ENCODE peak calls at places on chromosomes 7 and 10, in five cellular contexts. N is cardiac muscle cell, C is heart right ventricle, L is AG10803, U is AG04450. E is an unnamed sample.

GRCh38 chr7:105652359-105652993 is 71.2 kb upstream of the EFCAB10 start:
- DNase-seq in U (peak), C (peak), L (peak), N (peak), E (peak)

GRCh38 chr7:141045126-141045841 is 28.6 kb upstream of the TMEM178B start:
- DNase-seq in U (no peak), L (peak), N (no peak), C (no peak), E (peak)

GRCh38 chr7:111903797-111904196 is 302.4 kb downstream of the DOCK4 start:
- DNase-seq in U (no peak), L (no peak), N (no peak), C (no peak), E (no peak)

GRCh38 chr10:23994459-23995046 is 214.4 kb upstream of the KIAA1217 start:
- DNase-seq in L (peak), N (peak), U (peak), C (peak), E (peak)

GRCh38 chr10:78774999-78775711 is 293.6 kb upstream of the ZMIZ1 start:
- DNase-seq in L (no peak), U (peak), N (peak), C (no peak), E (peak)

GRCh38 chr7:158428131-158428841 is 159.3 kb downstream of the PTPRN2 start:
- DNase-seq in U (no peak), N (no peak), C (no peak), L (no peak), E (no peak)

GRCh38 chr7:96321041-96321669 is 743 bp downstream of the SLC25A13 start:
- DNase-seq in L (peak), N (peak), U (peak), C (peak), E (peak)

GRCh38 chr10:34124522-34125035 is 690.5 kb downstream of the PARD3 start:
- DNase-seq in C (no peak), N (peak), U (no peak), L (peak), E (no peak)

GRCh38 chr10:13414137-13414536 is 66.0 kb upstream of the SEPHS1 start:
- DNase-seq in N (no peak), L (no peak), U (no peak), C (no peak), E (no peak)

GRCh38 chr7:20993693-20994092 is 207.0 kb upstream of the SP8 start:
- DNase-seq in N (no peak), L (no peak), U (no peak), C (no peak), E (no peak)

GRCh38 chr7:18086165-18087030 is 58.8 kb upstream of the PRPS1L1 start:
- DNase-seq in L (no peak), N (peak), C (peak), U (no peak), E (no peak)

GRCh38 chr10:77984986-77985385 is 44.3 kb downstream of the POLR3A start:
- DNase-seq in C (no peak), N (no peak), L (no peak), U (no peak), E (no peak)

GRCh38 chr7:121120921-121121320 is 132.4 kb downstream of the CPED1 start:
- DNase-seq in U (no peak), N (no peak), C (no peak), L (no peak), E (no peak)

GRCh38 chr10:74704629-74705360 is 121.6 kb upstream of the KAT6B start:
- DNase-seq in L (peak), N (no peak), C (no peak), U (no peak), E (peak)

GRCh38 chr7:32163141-32163806 is 93.1 kb upstream of the PDE1C start:
- DNase-seq in L (peak), N (peak), U (no peak), C (peak), E (peak)

GRCh38 chr7:157414702-157415096 is 77.9 kb downstream of the DNAJB6 start:
- DNase-seq in U (no peak), L (no peak), C (no peak), N (no peak), E (no peak)

GRCh38 chr7:74307738-74308505 is 18.7 kb downstream of the CLIP2 start:
- DNase-seq in U (no peak), L (no peak), N (no peak), C (no peak), E (no peak)

GRCh38 chr7:74318043-74318442 is 28.8 kb downstream of the CLIP2 start:
- DNase-seq in C (no peak), N (no peak), U (no peak), L (no peak), E (no peak)

GRCh38 chr7:74317146-74317782 is 28.1 kb downstream of the CLIP2 start:
- DNase-seq in C (no peak), U (no peak), L (no peak), N (no peak), E (no peak)

GRCh38 chr7:74311305-74311744 is 22.1 kb downstream of the CLIP2 start:
- DNase-seq in N (no peak), C (no peak), U (no peak), L (no peak), E (no peak)

GRCh38 chr7:74312418-74313021 is 23.3 kb downstream of the CLIP2 start:
- DNase-seq in N (no peak), U (no peak), L (no peak), C (no peak), E (no peak)
- H3K4me3 ChIP-seq in N (no peak), U (no peak), L (no peak), C (no peak), E (no peak)

DNA sequence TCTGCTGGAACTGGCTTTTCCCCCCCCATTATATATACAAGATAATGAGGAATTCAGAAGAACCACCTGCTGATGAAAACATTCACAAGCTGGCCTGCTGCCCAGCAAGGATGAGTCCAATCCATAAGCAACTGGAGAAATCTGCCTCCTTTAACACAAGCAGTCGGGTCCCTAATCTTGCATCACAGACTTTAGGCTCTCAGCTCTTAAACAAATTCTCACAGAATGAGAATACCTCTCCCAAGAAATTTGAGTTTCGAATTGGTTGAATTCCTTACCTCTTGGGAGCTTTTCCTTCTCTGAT is 44.5 kb downstream of the MTERF1 start:
- DNase-seq in U (peak), L (peak), N (peak), C (no peak), E (peak)
- H3K4me3 ChIP-seq in U (no peak), L (no peak), N (no peak), C (no peak), E (no peak)

GRCh38 chr10:96089116-96089515 is 41.0 kb upstream of the ZNF518A start:
- DNase-seq in C (no peak), L (no peak), N (no peak), U (no peak), E (no peak)

GRCh38 chr10:96093948-96094347 is 36.1 kb upstream of the ZNF518A start:
- DNase-seq in N (no peak), C (no peak), L (no peak), U (no peak), E (no peak)

GRCh38 chr10:96090463-96090800 is 39.7 kb upstream of the ZNF518A start:
- DNase-seq in C (no peak), L (no peak), U (no peak), N (no peak), E (no peak)

GRCh38 chr10:96092999-96093767 is 36.9 kb upstream of the ZNF518A start:
- DNase-seq in L (no peak), N (no peak), U (no peak), C (no peak), E (no peak)

GRCh38 chr10:96089670-96090462 is 40.2 kb upstream of the ZNF518A start:
- DNase-seq in L (peak), N (peak), C (peak), U (peak), E (peak)
- H3K4me3 ChIP-seq in L (peak), N (no peak), C (peak), U (peak), E (peak)

DNA sequence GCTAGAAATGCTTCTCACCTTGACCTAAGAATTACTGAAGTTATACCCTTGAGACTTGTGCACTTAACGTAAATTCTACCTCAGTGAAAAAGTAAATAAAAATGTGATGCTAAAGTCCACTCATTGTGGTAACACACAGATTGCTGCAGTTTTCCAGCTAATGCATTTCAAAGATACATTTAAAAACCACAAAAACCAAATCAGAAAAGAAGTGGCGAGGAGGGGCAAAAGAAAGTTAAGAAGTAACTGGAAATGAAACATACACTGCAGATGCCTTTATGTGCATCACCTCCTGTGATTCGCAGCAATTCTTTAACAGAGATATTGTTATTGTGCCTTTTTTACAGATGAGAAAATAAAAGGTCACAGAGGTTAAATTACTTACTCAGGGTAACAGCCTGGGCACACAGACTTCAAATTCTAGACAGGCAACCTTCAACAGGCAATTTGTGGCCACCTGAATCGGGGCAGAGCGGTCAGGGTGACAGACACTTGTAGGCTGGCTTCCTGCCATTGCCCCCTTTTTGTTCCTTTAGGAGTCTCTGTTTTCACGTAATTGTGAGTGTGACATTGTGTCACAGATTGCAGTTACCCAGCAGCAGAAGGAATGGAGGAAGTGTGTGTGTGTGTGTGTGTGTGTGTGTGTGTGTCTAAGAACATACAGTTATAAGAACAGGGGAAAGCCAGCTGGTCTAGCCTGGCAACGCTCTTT is 1.9 kb downstream of the WIPF3 start:
- DNase-seq in U (no peak), N (no peak), L (no peak), C (no peak), E (no peak)
- H3K4me3 ChIP-seq in U (no peak), N (no peak), L (no peak), C (peak), E (no peak)

GRCh38 chr7:2811476-2812118 is 32.5 kb downstream of the GNA12 start:
- DNase-seq in U (no peak), C (peak), N (peak), L (no peak), E (no peak)
- H3K4me3 ChIP-seq in U (no peak), C (peak), N (no peak), L (no peak), E (no peak)

GRCh38 chr10:93299606-93300353 is 182.4 kb downstream of the MYOF start:
- DNase-seq in C (no peak), N (no peak), L (peak), U (peak), E (no peak)
- H3K4me3 ChIP-seq in C (no peak), N (no peak), L (no peak), U (no peak), E (peak)

GRCh38 chr7:47580175-47580701 is 1.7 kb downstream of the TNS3 start:
- DNase-seq in N (peak), L (no peak), C (no peak), U (no peak), E (no peak)
- H3K4me3 ChIP-seq in N (no peak), L (peak), C (peak), U (peak), E (peak)

DNA sequence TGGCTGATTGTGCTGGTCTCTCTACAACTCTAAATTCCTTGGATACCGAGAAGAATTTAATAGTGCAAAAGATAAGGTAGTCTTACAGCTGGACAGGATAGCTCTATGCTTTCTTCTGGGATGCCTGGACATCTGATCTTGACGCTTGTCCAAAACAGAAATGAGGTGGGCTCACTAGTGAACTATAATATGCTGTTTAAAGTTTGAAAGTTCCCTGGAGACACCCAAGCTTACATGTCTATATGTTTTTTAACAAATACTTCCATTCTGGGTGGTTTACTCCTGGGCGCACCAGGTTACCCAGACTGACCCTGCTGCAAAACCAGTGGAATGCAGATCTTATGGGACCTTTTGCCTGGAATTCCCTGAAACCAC is 702.1 kb upstream of the COBL start:
- DNase-seq in C (no peak), L (no peak), U (no peak), N (no peak), E (no peak)
- H3K4me3 ChIP-seq in C (no peak), L (no peak), U (no peak), N (no peak), E (no peak)

GRCh38 chr7:153381275-153382119 is 621.9 kb downstream of the ACTR3B start:
- DNase-seq in C (peak), N (no peak), U (no peak), L (no peak), E (peak)
- H3K4me3 ChIP-seq in C (no peak), N (peak), U (no peak), L (no peak), E (no peak)

GRCh38 chr7:33650828-33651227 is 254.5 kb upstream of the BMPER start:
- DNase-seq in N (no peak), C (no peak), L (peak), U (no peak), E (no peak)
- H3K4me3 ChIP-seq in N (no peak), C (no peak), L (peak), U (no peak), E (no peak)

E was measured in SJCRH30.